ENCODE peak calls at places on chromosomes 12 and 14, in five cellular contexts. E, S, O, D and G are unnamed samples.

GRCh38 chr12:25583545-25583944 is 30.5 kb upstream of the LMNTD1 start:
- DNase-seq in E (no peak), S (no peak), D (no peak), O (peak), G (no peak)

GRCh38 chr14:41916313-41916712 is 309.6 kb downstream of the LRFN5 start:
- DNase-seq in E (no peak), D (no peak), O (no peak), S (no peak), G (no peak)

GRCh38 chr14:95319312-95320075 is at the start of gene CLMN:
- DNase-seq in S (peak), D (no peak), E (peak), O (peak), G (no peak)

GRCh38 chr12:105334001-105334400 is 3.5 kb downstream of the C12orf75 start:
- DNase-seq in O (no peak), D (no peak), S (no peak), E (no peak), G (no peak)

GRCh38 chr14:31968107-31968810 is 108.8 kb upstream of the ARHGAP5 start:
- DNase-seq in S (peak), D (no peak), E (no peak), O (no peak), G (no peak)

GRCh38 chr12:19234171-19234704 is 104.7 kb downstream of the PLEKHA5 start:
- DNase-seq in E (no peak), D (no peak), S (peak), O (no peak), G (no peak)

GRCh38 chr12:110042260-110042659 is 6.1 kb downstream of the C12orf76 start:
- DNase-seq in D (no peak), E (no peak), O (no peak), S (no peak), G (no peak)

GRCh38 chr14:69464829-69465228 is 19.7 kb upstream of the PLEKHD1 start:
- DNase-seq in O (no peak), D (no peak), E (no peak), S (no peak), G (no peak)

GRCh38 chr14:22557846-22558220 is 31.2 kb downstream of the DAD1 start:
- DNase-seq in D (no peak), O (no peak), E (no peak), S (no peak), G (no peak)

GRCh38 chr12:119457251-119457650 is 122.7 kb downstream of the CCDC60 start:
- DNase-seq in O (no peak), E (no peak), D (no peak), S (no peak), G (no peak)

GRCh38 chr14:106530423-106531107 is 1004.2 kb downstream of the TMEM121 start:
- DNase-seq in E (peak), S (peak), D (no peak), O (no peak), G (no peak)

GRCh38 chr14:23559010-23559920 is 3.2 kb downstream of the THTPA start:
- DNase-seq in E (no peak), S (peak), D (peak), O (peak), G (no peak)

GRCh38 chr14:65318636-65319506 is 93.7 kb upstream of the FUT8 start:
- DNase-seq in D (no peak), S (peak), O (no peak), E (no peak), G (no peak)

GRCh38 chr12:93902736-93903562 is 225.8 kb downstream of the CRADD start:
- DNase-seq in O (no peak), D (no peak), S (no peak), E (no peak), G (no peak)

GRCh38 chr14:104244221-104245011 is 106.0 kb downstream of the KIF26A start:
- DNase-seq in S (no peak), E (no peak), O (no peak), D (no peak), G (no peak)

GRCh38 chr12:130506844-130507243 is 169.2 kb downstream of the PIWIL1 start:
- DNase-seq in O (no peak), D (no peak), S (no peak), E (no peak), G (no peak)

GRCh38 chr12:17276196-17276595 is 670.2 kb upstream of the LMO3 start:
- DNase-seq in E (no peak), S (no peak), D (no peak), O (no peak), G (no peak)

GRCh38 chr14:68198713-68199464 is 379.3 kb downstream of the RAD51B start:
- DNase-seq in S (no peak), D (no peak), E (no peak), O (no peak), G (peak)

GRCh38 chr12:42420385-42420784 is 94.4 kb downstream of the PPHLN1 start:
- DNase-seq in S (no peak), E (no peak), O (no peak), D (no peak), G (no peak)

GRCh38 chr14:92710001-92710341 is 38.5 kb downstream of the LGMN start:
- DNase-seq in E (no peak), S (no peak), D (no peak), O (no peak), G (no peak)

GRCh38 chr14:91067186-91067585 is 6.7 kb upstream of the RPS6KA5 start:
- DNase-seq in D (no peak), S (peak), O (no peak), E (no peak), G (no peak)

GRCh38 chr12:106854723-106855122 is 80.2 kb downstream of the RIC8B start:
- DNase-seq in S (no peak), O (no peak), E (no peak), D (no peak), G (no peak)

GRCh38 chr14:89061696-89062095 is 237.2 kb downstream of the TTC8 start:
- DNase-seq in E (no peak), O (no peak), D (no peak), S (no peak), G (peak)

GRCh38 chr12:42763682-42764081 is 174.1 kb upstream of the PRICKLE1 start:
- DNase-seq in D (no peak), S (no peak), E (no peak), O (no peak), G (no peak)

GRCh38 chr12:14313379-14313778 is 52.1 kb upstream of the ATF7IP start:
- DNase-seq in E (no peak), S (peak), D (no peak), O (no peak), G (no peak)

GRCh38 chr12:5348491-5348890 is 83.4 kb upstream of the NTF3 start:
- DNase-seq in E (no peak), D (no peak), S (no peak), O (no peak), G (no peak)

GRCh38 chr14:87966816-87967215 is 26.2 kb downstream of the GALC start:
- DNase-seq in S (no peak), E (no peak), O (no peak), D (no peak), G (no peak)

GRCh38 chr14:55518391-55518790 is 61.6 kb upstream of the KTN1 start:
- DNase-seq in E (no peak), O (no peak), D (no peak), S (peak), G (no peak)